ENCODE peak calls at places on chromosomes 6 and 20, in eight cellular contexts. L, Q, M, O, H, C, Y and F are unnamed samples.

GRCh38 chr6:92967352-92967751 is 452.0 kb downstream of the EPHA7 start:
- DNase-seq in L (no peak), Q (no peak), M (no peak), O (no peak), H (no peak), C (no peak), Y (no peak), F (no peak)

GRCh38 chr6:153302133-153302532 is 171.1 kb upstream of the RGS17 start:
- DNase-seq in L (no peak), Q (no peak), M (no peak), O (no peak), H (no peak), C (no peak), Y (no peak), F (no peak)

GRCh38 chr6:39755231-39755630 is 30.0 kb upstream of the KIF6 start:
- DNase-seq in L (no peak), Q (no peak), M (no peak), O (no peak), H (no peak), C (no peak), Y (no peak), F (no peak)

GRCh38 chr20:25532015-25532751 is 53.1 kb downstream of the NINL start:
- DNase-seq in L (no peak), Q (no peak), M (no peak), O (no peak), H (no peak), C (peak), Y (no peak), F (no peak)

GRCh38 chr6:4370066-4370465 is 234.7 kb upstream of the ECI2 start:
- DNase-seq in L (no peak), Q (no peak), M (no peak), O (no peak), H (no peak), C (peak), Y (no peak), F (no peak)

GRCh38 chr6:166779381-166779780 is 152.3 kb upstream of the RPS6KA2 start:
- DNase-seq in L (no peak), Q (no peak), M (no peak), O (no peak), H (no peak), C (no peak), Y (no peak), F (peak)

GRCh38 chr6:149566372-149567193 is at the start of gene GINM1:
- DNase-seq in L (peak), Q (peak), M (peak), O (peak), H (peak), C (peak), Y (peak), F (peak)

GRCh38 chr6:151665329-151665728 is 142.2 kb upstream of the ESR1 start:
- DNase-seq in L (no peak), Q (no peak), M (no peak), O (no peak), H (no peak), C (no peak), Y (no peak), F (no peak)

GRCh38 chr20:16942702-16943101 is 194.5 kb downstream of the OTOR start:
- DNase-seq in L (no peak), Q (no peak), M (no peak), O (no peak), H (no peak), C (no peak), Y (no peak), F (no peak)

GRCh38 chr6:1724124-1724523 is 114.4 kb downstream of the FOXC1 start:
- DNase-seq in L (no peak), Q (no peak), M (no peak), O (no peak), H (no peak), C (no peak), Y (no peak), F (no peak)

GRCh38 chr20:34112600-34113061 is 588 bp upstream of the EIF2S2 start:
- DNase-seq in L (peak), Q (peak), M (peak), O (peak), H (no peak), C (no peak), Y (peak), F (no peak)

GRCh38 chr20:19598117-19598516 is 159.9 kb upstream of the RIN2 start:
- DNase-seq in L (no peak), Q (no peak), M (no peak), O (no peak), H (no peak), C (no peak), Y (no peak), F (no peak)

GRCh38 chr6:6474170-6474920 is 114.2 kb upstream of the LY86 start:
- DNase-seq in L (no peak), Q (no peak), M (no peak), O (no peak), H (no peak), C (no peak), Y (no peak), F (no peak)

DNA sequence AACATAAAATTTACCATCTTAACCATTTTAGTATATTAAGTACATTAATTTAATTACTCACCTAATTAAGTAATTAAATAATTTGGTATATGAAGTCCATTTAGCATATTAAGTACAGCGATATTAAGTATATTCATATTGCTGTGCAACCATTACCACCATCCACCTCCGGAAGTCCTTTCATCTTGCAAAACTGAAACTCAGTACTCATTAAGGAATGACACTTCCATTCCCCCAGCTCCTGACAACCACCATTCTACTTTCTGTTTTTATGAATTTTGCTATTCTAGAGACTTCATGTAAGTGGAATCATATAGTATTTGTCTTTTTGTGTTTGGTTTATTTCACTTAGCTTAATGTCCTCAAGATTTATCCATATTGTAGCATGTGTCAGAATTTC is 61.1 kb upstream of the GTSF1L start:
- DNase-seq in L (no peak), Q (no peak), M (no peak), O (no peak), H (no peak), C (no peak), Y (no peak), F (no peak)
- TF ChIP-seq CTCF in L (no peak), Q (no peak), M (no peak), O (no peak), H (no peak), C (no peak), Y (no peak), F (no peak)

GRCh38 chr6:167796668-167797031 is 30.1 kb upstream of the AFDN start:
- DNase-seq in L (peak), Q (peak), M (no peak), O (no peak), H (no peak), C (no peak), Y (no peak), F (no peak)

GRCh38 chr6:167795321-167795811 is 31.3 kb upstream of the AFDN start:
- DNase-seq in L (no peak), Q (peak), M (no peak), O (no peak), H (no peak), C (no peak), Y (no peak), F (no peak)

GRCh38 chr6:167794386-167795157 is 32.1 kb upstream of the AFDN start:
- DNase-seq in L (no peak), Q (peak), M (no peak), O (no peak), H (peak), C (no peak), Y (peak), F (no peak)

GRCh38 chr6:167797079-167797870 is 29.4 kb upstream of the AFDN start:
- DNase-seq in L (peak), Q (peak), M (no peak), O (no peak), H (no peak), C (no peak), Y (no peak), F (no peak)

GRCh38 chr6:167795874-167796667 is 30.6 kb upstream of the AFDN start:
- DNase-seq in L (peak), Q (peak), M (no peak), O (peak), H (peak), C (no peak), Y (peak), F (no peak)
- H3K4me3 ChIP-seq in L (peak), Q (peak), M (peak), O (peak), H (no peak), C (no peak), Y (no peak), F (peak)

GRCh38 chr6:56540950-56541600 is 101.6 kb downstream of the DST start:
- DNase-seq in L (no peak), Q (no peak), M (no peak), O (no peak), H (peak), C (no peak), Y (no peak), F (no peak)

GRCh38 chr6:56539503-56540105 is 103.1 kb downstream of the DST start:
- DNase-seq in L (no peak), Q (no peak), M (no peak), O (no peak), H (no peak), C (no peak), Y (no peak), F (no peak)

GRCh38 chr6:56537223-56537770 is 105.4 kb downstream of the DST start:
- DNase-seq in L (no peak), Q (no peak), M (no peak), O (no peak), H (no peak), C (no peak), Y (no peak), F (no peak)

GRCh38 chr6:56540232-56540631 is 102.5 kb downstream of the DST start:
- DNase-seq in L (no peak), Q (no peak), M (no peak), O (no peak), H (no peak), C (no peak), Y (no peak), F (no peak)

GRCh38 chr6:56538851-56539250 is 103.8 kb downstream of the DST start:
- DNase-seq in L (no peak), Q (no peak), M (no peak), O (no peak), H (no peak), C (no peak), Y (no peak), F (no peak)
- H3K27ac ChIP-seq in L (peak), Q (no peak), M (peak), O (peak), H (peak), C (peak), Y (peak), F (peak)

DNA sequence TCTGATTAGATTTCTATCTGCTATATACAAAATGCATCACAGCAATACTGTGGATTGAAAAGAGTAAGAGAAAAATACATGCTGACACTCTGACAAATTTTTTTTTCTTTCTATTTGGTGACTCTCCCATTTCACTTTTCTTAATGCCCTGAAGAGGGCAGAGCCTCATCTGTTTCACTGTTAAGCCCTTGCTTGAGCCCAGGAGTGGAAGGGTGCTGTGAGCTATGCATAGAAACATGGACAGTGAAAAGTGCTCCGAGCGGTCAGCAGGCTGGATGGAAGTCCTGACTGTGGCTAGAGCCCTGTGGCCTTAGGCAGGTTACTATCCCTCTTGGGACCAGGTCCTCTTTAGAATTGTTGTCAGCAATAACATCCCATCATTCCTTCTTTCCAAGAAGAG is 17.4 kb upstream of the CSE1L start:
- DNase-seq in L (no peak), Q (no peak), M (no peak), O (no peak), H (no peak), C (peak), Y (no peak), F (no peak)
- TF ChIP-seq CTCF in L (no peak), Q (no peak), M (peak), O (no peak), H (no peak), C (peak), Y (peak), F (no peak)

GRCh38 chr6:2900821-2901644 is 2.1 kb downstream of the SERPINB9 start:
- DNase-seq in L (no peak), Q (no peak), M (no peak), O (no peak), H (no peak), C (no peak), Y (no peak), F (no peak)
- H3K4me3 ChIP-seq in L (peak), Q (peak), M (peak), O (peak), H (no peak), C (no peak), Y (no peak), F (peak)

DNA sequence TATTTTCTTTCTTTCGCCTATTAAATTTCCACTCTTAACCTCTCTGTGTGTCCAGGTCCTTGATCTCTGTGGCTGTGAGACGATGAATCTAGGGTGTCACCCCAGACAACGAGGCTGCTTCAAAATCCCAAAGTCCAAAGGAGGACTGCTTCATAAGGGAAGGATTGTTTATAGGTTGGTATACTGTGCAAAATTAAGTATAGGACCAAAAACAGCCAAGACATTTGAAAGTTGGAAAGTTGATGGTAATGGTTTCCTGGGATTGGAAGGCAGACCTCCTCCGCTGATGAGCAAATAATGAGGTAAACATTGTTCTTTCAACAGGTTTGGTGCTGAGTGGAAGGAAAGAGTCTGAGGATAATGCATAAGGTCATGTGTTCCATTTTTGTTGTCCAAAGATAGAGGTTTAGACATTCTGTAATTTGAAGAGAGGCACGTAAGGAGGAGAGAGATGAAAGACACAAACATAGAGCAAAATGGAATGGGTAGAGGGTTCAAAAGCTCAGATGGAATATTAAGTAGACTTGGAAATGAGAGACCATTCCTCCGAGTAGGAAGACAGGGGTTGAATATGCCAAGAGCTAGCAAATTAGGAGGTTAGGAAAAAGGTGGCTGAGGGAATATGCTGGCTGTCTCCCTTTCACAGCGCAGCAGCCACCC is 24.8 kb downstream of the ZNF311 start:
- DNase-seq in L (no peak), Q (no peak), M (no peak), O (no peak), H (no peak), C (no peak), Y (no peak), F (no peak)
- H3K27ac ChIP-seq in L (no peak), Q (no peak), M (no peak), O (no peak), H (peak), C (no peak), Y (peak), F (no peak)